ENCODE peak calls at places on chromosomes 3 and 15, in eight cellular contexts. One of them, this sample, is unnamed.

GRCh38 chr15:99106417-99107220 is 1.7 kb downstream of the SYNM start:
- DNase-seq in esophagus squamous epithelium: no peak
- DNase-seq in GM06990: no peak
- DNase-seq in MM.1S: no peak
- DNase-seq in foreskin fibroblast: no peak
- DNase-seq in neural progenitor cell: no peak
- DNase-seq in AG09309: no peak
- DNase-seq in transverse colon: no peak
- DNase-seq in this sample: peak; percentile 69

GRCh38 chr15:78810003-78810376 is 1.3 kb downstream of the ADAMTS7 start:
- DNase-seq in esophagus squamous epithelium: no peak
- DNase-seq in GM06990: no peak
- DNase-seq in MM.1S: no peak
- DNase-seq in foreskin fibroblast: no peak
- DNase-seq in neural progenitor cell: no peak
- DNase-seq in AG09309: no peak
- DNase-seq in transverse colon: no peak
- DNase-seq in this sample: no peak

GRCh38 chr3:64143399-64144130 is 81.7 kb downstream of the PRICKLE2 start:
- DNase-seq in esophagus squamous epithelium: no peak
- DNase-seq in GM06990: no peak
- DNase-seq in MM.1S: no peak
- DNase-seq in foreskin fibroblast: peak; percentile 65
- DNase-seq in neural progenitor cell: no peak
- DNase-seq in AG09309: peak; percentile 25
- DNase-seq in transverse colon: no peak
- DNase-seq in this sample: peak; percentile 83

GRCh38 chr3:143091438-143091837 is 28.1 kb upstream of the CHST2 start:
- DNase-seq in esophagus squamous epithelium: no peak
- DNase-seq in GM06990: no peak
- DNase-seq in MM.1S: no peak
- DNase-seq in foreskin fibroblast: no peak
- DNase-seq in neural progenitor cell: no peak
- DNase-seq in AG09309: no peak
- DNase-seq in transverse colon: no peak
- DNase-seq in this sample: no peak

GRCh38 chr3:146574173-146574572 is 29.8 kb upstream of the PLSCR1 start:
- DNase-seq in esophagus squamous epithelium: no peak
- DNase-seq in GM06990: no peak
- DNase-seq in MM.1S: no peak
- DNase-seq in foreskin fibroblast: no peak
- DNase-seq in neural progenitor cell: no peak
- DNase-seq in AG09309: no peak
- DNase-seq in transverse colon: no peak
- DNase-seq in this sample: no peak

GRCh38 chr15:101458158-101458895 is 31.2 kb downstream of the PCSK6 start:
- DNase-seq in esophagus squamous epithelium: no peak
- DNase-seq in GM06990: no peak
- DNase-seq in MM.1S: no peak
- DNase-seq in foreskin fibroblast: no peak
- DNase-seq in neural progenitor cell: no peak
- DNase-seq in AG09309: no peak
- DNase-seq in transverse colon: no peak
- DNase-seq in this sample: no peak

GRCh38 chr15:31842532-31843195 is 187.7 kb upstream of the CHRNA7 start:
- DNase-seq in esophagus squamous epithelium: no peak
- DNase-seq in GM06990: no peak
- DNase-seq in MM.1S: no peak
- DNase-seq in foreskin fibroblast: no peak
- DNase-seq in neural progenitor cell: no peak
- DNase-seq in AG09309: no peak
- DNase-seq in transverse colon: no peak
- DNase-seq in this sample: no peak

GRCh38 chr3:126358038-126358815 is 1.0 kb upstream of the KLF15 start:
- DNase-seq in esophagus squamous epithelium: no peak
- DNase-seq in GM06990: no peak
- DNase-seq in MM.1S: no peak
- DNase-seq in foreskin fibroblast: no peak
- DNase-seq in neural progenitor cell: peak; percentile 81
- DNase-seq in AG09309: no peak
- DNase-seq in transverse colon: no peak
- DNase-seq in this sample: peak; percentile 14

GRCh38 chr3:190175490-190175889 is 54.8 kb upstream of the P3H2 start:
- DNase-seq in esophagus squamous epithelium: no peak
- DNase-seq in GM06990: no peak
- DNase-seq in MM.1S: no peak
- DNase-seq in foreskin fibroblast: no peak
- DNase-seq in neural progenitor cell: peak; percentile 30
- DNase-seq in AG09309: no peak
- DNase-seq in transverse colon: no peak
- DNase-seq in this sample: peak; percentile 44

GRCh38 chr3:123745184-123745855 is 138.8 kb downstream of the MYLK start:
- DNase-seq in esophagus squamous epithelium: no peak
- DNase-seq in GM06990: no peak
- DNase-seq in MM.1S: no peak
- DNase-seq in foreskin fibroblast: no peak
- DNase-seq in neural progenitor cell: no peak
- DNase-seq in AG09309: no peak
- DNase-seq in transverse colon: no peak
- DNase-seq in this sample: peak; percentile 51

GRCh38 chr3:181717505-181717904 is 5.8 kb downstream of the SOX2 start:
- DNase-seq in esophagus squamous epithelium: no peak
- DNase-seq in GM06990: no peak
- DNase-seq in MM.1S: no peak
- DNase-seq in foreskin fibroblast: no peak
- DNase-seq in neural progenitor cell: no peak
- DNase-seq in AG09309: no peak
- DNase-seq in transverse colon: no peak
- DNase-seq in this sample: no peak

GRCh38 chr3:126154391-126155279 is 25.8 kb downstream of the ALDH1L1 start:
- DNase-seq in esophagus squamous epithelium: no peak
- DNase-seq in GM06990: no peak
- DNase-seq in MM.1S: no peak
- DNase-seq in foreskin fibroblast: no peak
- DNase-seq in neural progenitor cell: no peak
- DNase-seq in AG09309: no peak
- DNase-seq in transverse colon: no peak
- DNase-seq in this sample: no peak

GRCh38 chr3:73110530-73110929 is 49.1 kb downstream of the EBLN2 start:
- DNase-seq in esophagus squamous epithelium: no peak
- DNase-seq in GM06990: no peak
- DNase-seq in MM.1S: no peak
- DNase-seq in foreskin fibroblast: no peak
- DNase-seq in neural progenitor cell: no peak
- DNase-seq in AG09309: no peak
- DNase-seq in transverse colon: no peak
- DNase-seq in this sample: no peak

GRCh38 chr3:131072099-131072559 is 45.5 kb downstream of the NEK11 start:
- DNase-seq in esophagus squamous epithelium: no peak
- DNase-seq in GM06990: no peak
- DNase-seq in MM.1S: no peak
- DNase-seq in foreskin fibroblast: peak; percentile 42
- DNase-seq in neural progenitor cell: no peak
- DNase-seq in AG09309: no peak
- DNase-seq in transverse colon: no peak
- DNase-seq in this sample: peak; percentile 76

GRCh38 chr3:86416334-86416733 is 574.6 kb downstream of the VGLL3 start:
- DNase-seq in esophagus squamous epithelium: no peak
- DNase-seq in GM06990: no peak
- DNase-seq in MM.1S: no peak
- DNase-seq in foreskin fibroblast: no peak
- DNase-seq in neural progenitor cell: no peak
- DNase-seq in AG09309: no peak
- DNase-seq in transverse colon: no peak
- DNase-seq in this sample: no peak

GRCh38 chr3:151227438-151228290 is 24.6 kb upstream of the GPR171 start:
- DNase-seq in esophagus squamous epithelium: no peak
- DNase-seq in GM06990: peak; percentile 53
- DNase-seq in MM.1S: peak; percentile 77
- DNase-seq in foreskin fibroblast: peak; percentile 70
- DNase-seq in neural progenitor cell: peak; percentile 81
- DNase-seq in AG09309: no peak
- DNase-seq in transverse colon: peak; percentile 79
- DNase-seq in this sample: peak; percentile 83

GRCh38 chr3:135056084-135056730 is 261.1 kb downstream of the EPHB1 start:
- DNase-seq in esophagus squamous epithelium: no peak
- DNase-seq in GM06990: no peak
- DNase-seq in MM.1S: no peak
- DNase-seq in foreskin fibroblast: no peak
- DNase-seq in neural progenitor cell: no peak
- DNase-seq in AG09309: no peak
- DNase-seq in transverse colon: no peak
- DNase-seq in this sample: no peak

GRCh38 chr15:68384451-68385239 is 47.3 kb downstream of the ITGA11 start:
- DNase-seq in esophagus squamous epithelium: no peak
- DNase-seq in GM06990: no peak
- DNase-seq in MM.1S: no peak
- DNase-seq in foreskin fibroblast: peak; percentile 81
- DNase-seq in neural progenitor cell: no peak
- DNase-seq in AG09309: peak; percentile 89
- DNase-seq in transverse colon: no peak
- DNase-seq in this sample: peak; percentile 94

GRCh38 chr15:31485431-31485830 is 158.8 kb downstream of the KLF13 start:
- DNase-seq in esophagus squamous epithelium: no peak
- DNase-seq in GM06990: no peak
- DNase-seq in MM.1S: no peak
- DNase-seq in foreskin fibroblast: no peak
- DNase-seq in neural progenitor cell: no peak
- DNase-seq in AG09309: no peak
- DNase-seq in transverse colon: no peak
- DNase-seq in this sample: no peak

GRCh38 chr15:62993066-62993465 is 49.5 kb upstream of the TPM1 start:
- DNase-seq in esophagus squamous epithelium: no peak
- DNase-seq in GM06990: no peak
- DNase-seq in MM.1S: no peak
- DNase-seq in foreskin fibroblast: no peak
- DNase-seq in neural progenitor cell: peak; percentile 85
- DNase-seq in AG09309: no peak
- DNase-seq in transverse colon: no peak
- DNase-seq in this sample: no peak

GRCh38 chr3:187017511-187018230 is 87.3 kb downstream of the ST6GAL1 start:
- DNase-seq in esophagus squamous epithelium: no peak
- DNase-seq in GM06990: no peak
- DNase-seq in MM.1S: no peak
- DNase-seq in foreskin fibroblast: no peak
- DNase-seq in neural progenitor cell: no peak
- DNase-seq in AG09309: no peak
- DNase-seq in transverse colon: no peak
- DNase-seq in this sample: no peak

GRCh38 chr15:36982441-36982840 is 117.9 kb downstream of the MEIS2 start:
- DNase-seq in esophagus squamous epithelium: no peak
- DNase-seq in GM06990: no peak
- DNase-seq in MM.1S: no peak
- DNase-seq in foreskin fibroblast: no peak
- DNase-seq in neural progenitor cell: no peak
- DNase-seq in AG09309: no peak
- DNase-seq in transverse colon: no peak
- DNase-seq in this sample: peak; percentile 27

GRCh38 chr3:180329187-180329586 is 272.8 kb upstream of the TTC14 start:
- DNase-seq in esophagus squamous epithelium: no peak
- DNase-seq in GM06990: peak; percentile 38
- DNase-seq in MM.1S: no peak
- DNase-seq in foreskin fibroblast: no peak
- DNase-seq in neural progenitor cell: no peak
- DNase-seq in AG09309: no peak
- DNase-seq in transverse colon: no peak
- DNase-seq in this sample: no peak

GRCh38 chr15:72604794-72605193 is 49.7 kb upstream of the GOLGA6B start:
- DNase-seq in esophagus squamous epithelium: no peak
- DNase-seq in GM06990: no peak
- DNase-seq in MM.1S: no peak
- DNase-seq in foreskin fibroblast: no peak
- DNase-seq in neural progenitor cell: peak; percentile 74
- DNase-seq in AG09309: no peak
- DNase-seq in transverse colon: no peak
- DNase-seq in this sample: peak; percentile 3

GRCh38 chr3:136296960-136297359 is 46.8 kb downstream of the PCCB start:
- DNase-seq in esophagus squamous epithelium: no peak
- DNase-seq in GM06990: no peak
- DNase-seq in MM.1S: no peak
- DNase-seq in foreskin fibroblast: no peak
- DNase-seq in neural progenitor cell: no peak
- DNase-seq in AG09309: no peak
- DNase-seq in transverse colon: no peak
- DNase-seq in this sample: no peak

GRCh38 chr3:90241481-90241880 is 1134.1 kb downstream of the EPHA3 start:
- DNase-seq in esophagus squamous epithelium: no peak
- DNase-seq in GM06990: no peak
- DNase-seq in MM.1S: no peak
- DNase-seq in foreskin fibroblast: no peak
- DNase-seq in neural progenitor cell: no peak
- DNase-seq in AG09309: no peak
- DNase-seq in transverse colon: no peak
- DNase-seq in this sample: peak; percentile 11

GRCh38 chr3:133113526-133113925 is 75.3 kb downstream of the TMEM108 start:
- DNase-seq in esophagus squamous epithelium: no peak
- DNase-seq in GM06990: no peak
- DNase-seq in MM.1S: no peak
- DNase-seq in foreskin fibroblast: peak; percentile 12
- DNase-seq in neural progenitor cell: no peak
- DNase-seq in AG09309: no peak
- DNase-seq in transverse colon: no peak
- DNase-seq in this sample: peak; percentile 72

GRCh38 chr15:85620321-85621044 is 174.2 kb downstream of the KLHL25 start:
- DNase-seq in esophagus squamous epithelium: no peak
- DNase-seq in GM06990: no peak
- DNase-seq in MM.1S: no peak
- DNase-seq in foreskin fibroblast: no peak
- DNase-seq in neural progenitor cell: no peak
- DNase-seq in AG09309: no peak
- DNase-seq in transverse colon: no peak
- DNase-seq in this sample: peak; percentile 93
- H3K4me3 ChIP-seq in esophagus squamous epithelium: peak overlapping the region; percentile 12
- H3K4me3 ChIP-seq in GM06990: no peak overlapping the region
- H3K4me3 ChIP-seq in MM.1S: no peak overlapping the region
- H3K4me3 ChIP-seq in foreskin fibroblast: peak overlapping the region; percentile 63
- H3K4me3 ChIP-seq in neural progenitor cell: no peak overlapping the region
- H3K4me3 ChIP-seq in AG09309: peak overlapping the region; percentile 48
- H3K4me3 ChIP-seq in transverse colon: peak overlapping the region; percentile 28
- H3K4me3 ChIP-seq in this sample: peak overlapping the region; percentile 70

GRCh38 chr3:40869939-40870338 is 329.4 kb upstream of the CTNNB1 start:
- DNase-seq in esophagus squamous epithelium: no peak
- DNase-seq in GM06990: no peak
- DNase-seq in MM.1S: no peak
- DNase-seq in foreskin fibroblast: no peak
- DNase-seq in neural progenitor cell: no peak
- DNase-seq in AG09309: no peak
- DNase-seq in transverse colon: no peak
- DNase-seq in this sample: no peak
- TF ChIP-seq CTCF in esophagus squamous epithelium: no peak
- TF ChIP-seq CTCF in GM06990: peak; percentile 8
- TF ChIP-seq CTCF in MM.1S: no peak
- TF ChIP-seq CTCF in foreskin fibroblast: no peak
- TF ChIP-seq CTCF in neural progenitor cell: peak; percentile 29
- TF ChIP-seq CTCF in AG09309: no peak
- TF ChIP-seq CTCF in transverse colon: no peak
- TF ChIP-seq CTCF in this sample: no peak

GRCh38 chr3:184158394-184158793 is 3.2 kb downstream of the DVL3 start:
- DNase-seq in esophagus squamous epithelium: no peak
- DNase-seq in GM06990: no peak
- DNase-seq in MM.1S: no peak
- DNase-seq in foreskin fibroblast: no peak
- DNase-seq in neural progenitor cell: no peak
- DNase-seq in AG09309: no peak
- DNase-seq in transverse colon: no peak
- DNase-seq in this sample: no peak
- H3K4me3 ChIP-seq in esophagus squamous epithelium: no peak overlapping the region
- H3K4me3 ChIP-seq in GM06990: no peak overlapping the region
- H3K4me3 ChIP-seq in MM.1S: no peak overlapping the region
- H3K4me3 ChIP-seq in foreskin fibroblast: no peak overlapping the region
- H3K4me3 ChIP-seq in neural progenitor cell: no peak overlapping the region
- H3K4me3 ChIP-seq in AG09309: no peak overlapping the region
- H3K4me3 ChIP-seq in transverse colon: no peak overlapping the region
- H3K4me3 ChIP-seq in this sample: no peak overlapping the region

GRCh38 chr3:66500575-66501482 is at the start of gene LRIG1:
- DNase-seq in esophagus squamous epithelium: peak; percentile 86
- DNase-seq in GM06990: peak; percentile 95
- DNase-seq in MM.1S: peak; percentile 99
- DNase-seq in foreskin fibroblast: peak; percentile 99
- DNase-seq in neural progenitor cell: peak; percentile 100
- DNase-seq in AG09309: peak; percentile 84
- DNase-seq in transverse colon: peak; percentile 100
- DNase-seq in this sample: peak; percentile 95
- TF ChIP-seq CTCF in esophagus squamous epithelium: peak; percentile 33
- TF ChIP-seq CTCF in GM06990: no peak
- TF ChIP-seq CTCF in MM.1S: no peak
- TF ChIP-seq CTCF in foreskin fibroblast: no peak
- TF ChIP-seq CTCF in neural progenitor cell: peak; percentile 31
- TF ChIP-seq CTCF in AG09309: no peak
- TF ChIP-seq CTCF in transverse colon: peak; percentile 40
- TF ChIP-seq CTCF in this sample: no peak

This sample was measured in fibroblast of mammary gland.